ENCODE peak calls at places on chromosomes 16 and 17, in six cellular contexts. A is right lobe of liver, J is sigmoid colon, Y is AG09309, B is esophagus squamous epithelium, N is left lung. H is an unnamed sample.

GRCh38 chr16:88700636-88701482 is 5.3 kb downstream of the RNF166 start:
- DNase-seq in A (peak), J (peak), Y (no peak), B (peak), N (peak), H (peak)

GRCh38 chr17:40953876-40954275 is 12.9 kb downstream of the KRT39 start:
- DNase-seq in A (no peak), J (no peak), Y (peak), B (no peak), N (no peak), H (no peak)

GRCh38 chr17:71217769-71218168 is 903.1 kb upstream of the SOX9 start:
- DNase-seq in A (no peak), J (no peak), Y (no peak), B (no peak), N (no peak), H (no peak)

GRCh38 chr16:57137043-57137442 is 44.7 kb downstream of the CPNE2 start:
- DNase-seq in A (no peak), J (no peak), Y (no peak), B (no peak), N (peak), H (no peak)

GRCh38 chr16:68514511-68514910 is 24.6 kb upstream of the ZFP90 start:
- DNase-seq in A (no peak), J (no peak), Y (no peak), B (no peak), N (no peak), H (no peak)

GRCh38 chr16:87062569-87063442 is 254.4 kb downstream of the C16orf95 start:
- DNase-seq in A (peak), J (peak), Y (no peak), B (no peak), N (peak), H (peak)

GRCh38 chr17:73291260-73291801 is 20.5 kb downstream of the CDC42EP4 start:
- DNase-seq in A (no peak), J (peak), Y (no peak), B (no peak), N (peak), H (no peak)

GRCh38 chr16:86986809-86987487 is 330.2 kb downstream of the C16orf95 start:
- DNase-seq in A (no peak), J (no peak), Y (no peak), B (no peak), N (peak), H (no peak)

GRCh38 chr16:77171750-77172635 is 19.0 kb upstream of the MON1B start:
- DNase-seq in A (no peak), J (no peak), Y (peak), B (no peak), N (no peak), H (peak)

GRCh38 chr16:5024632-5025031 is 9.1 kb downstream of the NAGPA start:
- DNase-seq in A (no peak), J (no peak), Y (no peak), B (no peak), N (no peak), H (no peak)

GRCh38 chr17:57356722-57357391 is 100.5 kb downstream of the MSI2 start:
- DNase-seq in A (no peak), J (no peak), Y (no peak), B (no peak), N (no peak), H (no peak)

GRCh38 chr16:20879175-20880053 is 20.7 kb downstream of the DCUN1D3 start:
- DNase-seq in A (no peak), J (no peak), Y (no peak), B (no peak), N (no peak), H (no peak)

GRCh38 chr16:1863681-1864460 is 8.1 kb downstream of the MEIOB start:
- DNase-seq in A (no peak), J (no peak), Y (peak), B (no peak), N (no peak), H (no peak)

GRCh38 chr17:34675605-34676004 is 96.2 kb downstream of the TMEM132E start:
- DNase-seq in A (no peak), J (no peak), Y (no peak), B (no peak), N (no peak), H (no peak)

GRCh38 chr16:4882261-4882632 is 35.0 kb downstream of the UBN1 start:
- DNase-seq in A (no peak), J (no peak), Y (no peak), B (no peak), N (no peak), H (no peak)

GRCh38 chr17:58487589-58488427 is at the start of gene HSF5:
- DNase-seq in A (no peak), J (no peak), Y (no peak), B (no peak), N (peak), H (peak)

DNA sequence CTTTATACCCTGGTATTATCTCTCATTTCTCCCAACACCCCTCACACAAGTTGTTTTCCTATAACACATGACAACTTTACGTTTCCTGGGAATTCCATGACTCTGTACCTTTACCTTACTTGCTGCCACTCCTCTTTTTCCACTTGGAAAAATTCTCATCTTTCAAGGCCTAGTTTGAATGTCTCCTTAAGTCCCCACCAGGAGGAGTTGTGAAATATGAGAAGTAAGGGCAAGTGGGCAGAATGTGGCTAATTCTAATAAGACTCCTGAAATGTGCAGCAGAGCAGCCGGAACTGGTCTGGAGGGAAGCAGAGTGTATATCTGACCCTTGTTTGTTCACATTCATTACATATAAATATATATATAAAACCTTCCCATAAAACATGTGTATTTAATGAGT is 39.7 kb downstream of the BRCA1 start:
- DNase-seq in A (no peak), J (no peak), Y (no peak), B (no peak), N (no peak), H (no peak)
- TF ChIP-seq CTCF in A (no peak), J (no peak), Y (no peak), B (no peak), N (no peak), H (no peak)

GRCh38 chr16:12573730-12574383 is 229.8 kb downstream of the CPPED1 start:
- DNase-seq in A (peak), J (peak), Y (no peak), B (no peak), N (peak), H (peak)
- TF ChIP-seq CTCF in A (peak), J (no peak), Y (peak), B (peak), N (peak), H (peak)

GRCh38 chr17:3922765-3923164 is 6.5 kb upstream of the P2RX1 start:
- DNase-seq in A (no peak), J (no peak), Y (no peak), B (no peak), N (no peak), H (no peak)
- TF ChIP-seq CTCF in A (no peak), J (no peak), Y (no peak), B (no peak), N (no peak), H (no peak)

GRCh38 chr16:27193300-27193990 is 9.9 kb upstream of the KDM8 start:
- DNase-seq in A (no peak), J (no peak), Y (no peak), B (no peak), N (no peak), H (no peak)
- TF ChIP-seq CTCF in A (peak), J (no peak), Y (peak), B (no peak), N (no peak), H (no peak)

GRCh38 chr17:60107526-60108257 is 29.0 kb upstream of the HEATR6 start:
- DNase-seq in A (no peak), J (no peak), Y (no peak), B (no peak), N (no peak), H (no peak)
- TF ChIP-seq CTCF in A (no peak), J (no peak), Y (peak), B (no peak), N (no peak), H (no peak)

GRCh38 chr17:63830278-63830677 is 2.8 kb upstream of the FTSJ3 start:
- DNase-seq in A (no peak), J (no peak), Y (no peak), B (no peak), N (no peak), H (no peak)

GRCh38 chr17:63826468-63827001 is 696 bp upstream of the PSMC5 start:
- DNase-seq in A (no peak), J (no peak), Y (no peak), B (no peak), N (no peak), H (peak)

GRCh38 chr17:63827002-63827800 is at the start of the genes FTSJ3 and PSMC5:
- DNase-seq in A (peak), J (peak), Y (peak), B (peak), N (peak), H (peak)

GRCh38 chr17:63828936-63829335 is 1.5 kb upstream of the FTSJ3 start:
- DNase-seq in A (no peak), J (no peak), Y (no peak), B (no peak), N (no peak), H (no peak)

DNA sequence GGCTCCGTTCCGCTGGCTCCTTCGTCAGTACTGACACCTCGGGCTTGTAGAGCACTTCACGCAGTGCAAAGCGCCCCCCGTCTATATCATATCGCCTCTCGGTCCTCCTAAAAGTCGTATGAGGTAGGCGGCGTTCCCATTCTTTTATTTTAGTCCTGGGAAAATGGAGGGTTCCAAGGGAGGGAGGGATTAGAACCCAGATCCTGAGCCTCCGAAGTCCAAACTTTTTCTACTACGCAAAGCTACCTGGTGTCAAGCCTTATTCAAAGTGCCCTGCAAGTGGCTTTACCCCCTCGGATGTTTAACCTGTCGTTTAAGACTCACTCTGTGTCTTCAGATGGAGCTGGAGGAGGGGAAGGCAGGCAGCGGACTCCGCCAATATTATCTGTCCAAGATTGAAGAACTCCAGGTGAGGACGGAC is 348 bp upstream of the FTSJ3 start:
- DNase-seq in A (no peak), J (no peak), Y (no peak), B (no peak), N (no peak), H (no peak)
- TF ChIP-seq CTCF in A (no peak), J (no peak), Y (no peak), B (no peak), N (no peak), H (no peak)

GRCh38 chr16:24102120-24102740 is 153.9 kb upstream of the CACNG3 start:
- DNase-seq in A (no peak), J (no peak), Y (no peak), B (no peak), N (no peak), H (no peak)
- TF ChIP-seq CTCF in A (no peak), J (no peak), Y (no peak), B (no peak), N (no peak), H (no peak)

DNA sequence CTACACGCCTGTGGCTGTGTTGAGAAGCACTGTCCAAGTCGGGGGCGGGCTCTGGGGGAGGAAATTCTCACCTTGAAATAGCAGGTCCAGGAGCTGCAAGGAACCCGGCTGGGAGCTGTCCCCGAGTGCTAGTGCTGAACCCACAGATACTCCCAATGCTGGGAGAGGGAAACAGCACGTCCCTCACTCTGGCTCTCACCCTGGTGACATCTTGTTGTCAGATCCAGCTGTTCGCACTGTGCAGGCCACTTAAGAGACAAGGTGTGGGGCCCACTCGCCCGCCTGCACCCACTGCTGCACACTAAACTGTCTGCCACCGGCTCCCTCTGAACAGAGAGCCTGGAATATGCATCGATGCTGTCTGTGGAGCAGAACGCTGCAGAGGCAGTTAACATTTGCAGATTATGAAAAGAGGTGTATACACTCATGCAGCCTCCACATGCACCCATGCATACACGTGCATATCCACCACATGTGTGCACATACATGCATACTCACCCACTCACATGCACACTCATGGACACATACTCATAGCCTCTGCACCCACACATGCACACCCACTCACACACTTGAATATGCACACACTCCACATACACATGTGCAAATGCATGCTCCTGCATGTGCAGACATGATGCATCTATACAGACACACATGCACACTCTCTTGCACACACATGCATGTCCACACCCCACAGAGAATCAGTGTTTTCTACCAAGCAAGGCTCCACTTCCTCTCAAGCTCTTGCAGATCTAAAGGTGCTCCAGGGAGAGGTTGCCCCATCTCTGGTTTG is 42.0 kb downstream of the MGAT5B start:
- DNase-seq in A (no peak), J (no peak), Y (no peak), B (no peak), N (peak), H (peak)
- TF ChIP-seq CTCF in A (no peak), J (no peak), Y (no peak), B (no peak), N (no peak), H (no peak)